ENCODE peak calls at places on chromosomes 6 and 20, in four cellular contexts. One of them, this sample, is unnamed.

GRCh38 chr6:31676904-31677303 is 4.0 kb downstream of the LY6G5C start:
- DNase-seq in AG04450: no peak
- DNase-seq in CD8-positive, alpha-beta memory T cell: no peak
- DNase-seq in naive thymus-derived CD4-positive, alpha-beta T cell: no peak
- DNase-seq in this sample: no peak

GRCh38 chr6:10552237-10552810 is 31.2 kb downstream of the GCNT2 start:
- DNase-seq in AG04450: no peak
- DNase-seq in naive thymus-derived CD4-positive, alpha-beta T cell: no peak
- DNase-seq in CD8-positive, alpha-beta memory T cell: no peak
- DNase-seq in this sample: no peak

GRCh38 chr6:98116513-98116912 is 717.9 kb upstream of the POU3F2 start:
- DNase-seq in CD8-positive, alpha-beta memory T cell: no peak
- DNase-seq in AG04450: no peak
- DNase-seq in naive thymus-derived CD4-positive, alpha-beta T cell: no peak
- DNase-seq in this sample: no peak

GRCh38 chr6:114342086-114342825 is 567 bp downstream of the HS3ST5 start:
- DNase-seq in CD8-positive, alpha-beta memory T cell: no peak
- DNase-seq in AG04450: no peak
- DNase-seq in naive thymus-derived CD4-positive, alpha-beta T cell: no peak
- DNase-seq in this sample: no peak

GRCh38 chr20:50789968-50790650 is 4.8 kb upstream of the BCAS4 start:
- DNase-seq in AG04450: no peak
- DNase-seq in naive thymus-derived CD4-positive, alpha-beta T cell: no peak
- DNase-seq in CD8-positive, alpha-beta memory T cell: no peak
- DNase-seq in this sample: no peak

GRCh38 chr6:137112067-137112355 is 61.4 kb downstream of the IL22RA2 start:
- DNase-seq in naive thymus-derived CD4-positive, alpha-beta T cell: no peak
- DNase-seq in CD8-positive, alpha-beta memory T cell: no peak
- DNase-seq in AG04450: no peak
- DNase-seq in this sample: peak; percentile 41

GRCh38 chr6:36339156-36339555 is 2.5 kb upstream of the BNIP5 start:
- DNase-seq in AG04450: no peak
- DNase-seq in naive thymus-derived CD4-positive, alpha-beta T cell: no peak
- DNase-seq in CD8-positive, alpha-beta memory T cell: no peak
- DNase-seq in this sample: no peak

GRCh38 chr20:50067461-50067860 is 45.5 kb downstream of the UBE2V1 start:
- DNase-seq in AG04450: no peak
- DNase-seq in CD8-positive, alpha-beta memory T cell: no peak
- DNase-seq in naive thymus-derived CD4-positive, alpha-beta T cell: no peak
- DNase-seq in this sample: no peak

GRCh38 chr6:106609699-106610098 is 19.6 kb downstream of the RTN4IP1 start:
- DNase-seq in naive thymus-derived CD4-positive, alpha-beta T cell: no peak
- DNase-seq in CD8-positive, alpha-beta memory T cell: no peak
- DNase-seq in AG04450: no peak
- DNase-seq in this sample: no peak

GRCh38 chr6:131825946-131826345 is 18.1 kb downstream of the ENPP1 start:
- DNase-seq in naive thymus-derived CD4-positive, alpha-beta T cell: no peak
- DNase-seq in AG04450: no peak
- DNase-seq in CD8-positive, alpha-beta memory T cell: no peak
- DNase-seq in this sample: no peak

GRCh38 chr6:29764422-29765196 is 41.4 kb downstream of the HLA-F start:
- DNase-seq in naive thymus-derived CD4-positive, alpha-beta T cell: no peak
- DNase-seq in AG04450: no peak
- DNase-seq in CD8-positive, alpha-beta memory T cell: no peak
- DNase-seq in this sample: no peak

GRCh38 chr6:95233879-95234278 is 343.5 kb upstream of the MANEA start:
- DNase-seq in naive thymus-derived CD4-positive, alpha-beta T cell: no peak
- DNase-seq in AG04450: no peak
- DNase-seq in CD8-positive, alpha-beta memory T cell: no peak
- DNase-seq in this sample: no peak

GRCh38 chr6:122749451-122750050 is 30.0 kb upstream of the FABP7 start:
- DNase-seq in AG04450: no peak
- DNase-seq in naive thymus-derived CD4-positive, alpha-beta T cell: no peak
- DNase-seq in CD8-positive, alpha-beta memory T cell: no peak
- DNase-seq in this sample: no peak

GRCh38 chr6:156416392-156416791 is 360.8 kb upstream of the ARID1B start:
- DNase-seq in CD8-positive, alpha-beta memory T cell: no peak
- DNase-seq in AG04450: no peak
- DNase-seq in naive thymus-derived CD4-positive, alpha-beta T cell: no peak
- DNase-seq in this sample: no peak

GRCh38 chr6:9398794-9399373 is 963.5 kb upstream of the SLC35B3 start:
- DNase-seq in CD8-positive, alpha-beta memory T cell: no peak
- DNase-seq in naive thymus-derived CD4-positive, alpha-beta T cell: no peak
- DNase-seq in AG04450: no peak
- DNase-seq in this sample: no peak
- H3K4me3 ChIP-seq in CD8-positive, alpha-beta memory T cell: no peak overlapping the region
- H3K4me3 ChIP-seq in naive thymus-derived CD4-positive, alpha-beta T cell: no peak overlapping the region
- H3K4me3 ChIP-seq in AG04450: no peak overlapping the region
- H3K4me3 ChIP-seq in this sample: no peak overlapping the region

GRCh38 chr6:7538484-7538883 is 3.0 kb upstream of the DSP start:
- DNase-seq in AG04450: no peak
- DNase-seq in CD8-positive, alpha-beta memory T cell: no peak
- DNase-seq in naive thymus-derived CD4-positive, alpha-beta T cell: no peak
- DNase-seq in this sample: no peak

GRCh38 chr6:7542065-7542877 is 800 bp downstream of the DSP start:
- DNase-seq in AG04450: no peak
- DNase-seq in naive thymus-derived CD4-positive, alpha-beta T cell: no peak
- DNase-seq in CD8-positive, alpha-beta memory T cell: no peak
- DNase-seq in this sample: no peak

GRCh38 chr6:7542878-7543394 is 1.5 kb downstream of the DSP start:
- DNase-seq in CD8-positive, alpha-beta memory T cell: no peak
- DNase-seq in AG04450: no peak
- DNase-seq in naive thymus-derived CD4-positive, alpha-beta T cell: no peak
- DNase-seq in this sample: peak; percentile 39

GRCh38 chr6:7541175-7542064 is at the start of gene DSP:
- DNase-seq in AG04450: no peak
- DNase-seq in naive thymus-derived CD4-positive, alpha-beta T cell: no peak
- DNase-seq in CD8-positive, alpha-beta memory T cell: peak; percentile 2
- DNase-seq in this sample: no peak

GRCh38 chr6:7540595-7540994 is 876 bp upstream of the DSP start:
- DNase-seq in CD8-positive, alpha-beta memory T cell: no peak
- DNase-seq in AG04450: no peak
- DNase-seq in naive thymus-derived CD4-positive, alpha-beta T cell: no peak
- DNase-seq in this sample: no peak
- H3K4me3 ChIP-seq in CD8-positive, alpha-beta memory T cell: no peak overlapping the region
- H3K4me3 ChIP-seq in AG04450: peak overlapping the region; percentile 63
- H3K4me3 ChIP-seq in naive thymus-derived CD4-positive, alpha-beta T cell: no peak overlapping the region
- H3K4me3 ChIP-seq in this sample: peak overlapping the region; percentile 74

GRCh38 chr20:62970307-62971210 is 18.1 kb downstream of the SLC17A9 start:
- DNase-seq in AG04450: no peak
- DNase-seq in CD8-positive, alpha-beta memory T cell: no peak
- DNase-seq in naive thymus-derived CD4-positive, alpha-beta T cell: no peak
- DNase-seq in this sample: no peak

GRCh38 chr20:62973033-62973745 is 20.7 kb downstream of the SLC17A9 start:
- DNase-seq in CD8-positive, alpha-beta memory T cell: no peak
- DNase-seq in AG04450: no peak
- DNase-seq in naive thymus-derived CD4-positive, alpha-beta T cell: no peak
- DNase-seq in this sample: no peak

GRCh38 chr20:62971211-62971949 is 18.9 kb downstream of the SLC17A9 start:
- DNase-seq in naive thymus-derived CD4-positive, alpha-beta T cell: no peak
- DNase-seq in CD8-positive, alpha-beta memory T cell: no peak
- DNase-seq in AG04450: no peak
- DNase-seq in this sample: no peak

GRCh38 chr20:62969939-62970306 is 17.4 kb downstream of the SLC17A9 start:
- DNase-seq in naive thymus-derived CD4-positive, alpha-beta T cell: no peak
- DNase-seq in CD8-positive, alpha-beta memory T cell: no peak
- DNase-seq in AG04450: no peak
- DNase-seq in this sample: no peak

DNA sequence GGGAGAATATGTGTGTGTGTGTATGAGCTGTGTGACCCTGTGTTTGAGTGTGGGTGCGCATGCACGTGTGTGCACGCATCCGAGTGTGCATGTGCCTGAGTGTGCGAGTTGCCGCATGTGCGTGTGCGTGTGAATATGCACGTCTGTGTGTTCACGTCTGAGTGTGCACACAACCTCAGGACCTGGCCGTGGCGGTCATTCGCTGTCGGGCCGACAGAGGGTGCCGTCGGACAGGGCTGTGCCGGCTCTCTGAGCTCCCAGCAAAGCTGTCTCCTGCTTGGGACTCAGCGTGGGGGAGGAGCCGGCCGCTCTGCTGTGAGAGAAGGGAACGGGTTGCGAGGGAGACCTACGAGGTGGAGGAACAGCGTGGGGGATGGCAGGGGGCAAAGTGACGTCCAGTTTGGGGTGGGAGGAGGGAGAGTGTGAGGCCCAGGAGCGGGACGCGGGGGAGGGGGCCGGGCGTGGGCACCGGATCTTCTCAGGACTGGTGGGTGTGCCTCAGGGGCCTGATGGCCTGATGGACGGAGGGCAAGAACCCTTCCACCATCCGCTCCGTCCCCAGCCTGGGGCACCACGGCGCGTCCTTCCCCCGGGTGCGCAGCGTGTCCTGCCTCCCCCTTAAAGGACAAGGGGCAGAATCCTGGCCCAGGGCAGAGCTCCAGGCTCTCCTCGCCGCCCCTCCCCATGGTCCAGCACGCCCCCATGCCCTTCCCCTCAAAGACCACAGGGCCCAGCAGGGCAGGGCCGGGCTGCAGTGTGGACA is 19.9 kb downstream of the SLC17A9 start:
- DNase-seq in AG04450: peak; percentile 45
- DNase-seq in naive thymus-derived CD4-positive, alpha-beta T cell: peak; percentile 79
- DNase-seq in CD8-positive, alpha-beta memory T cell: peak; percentile 74
- DNase-seq in this sample: peak; percentile 38
- H3K4me3 ChIP-seq in AG04450: peak overlapping the region; percentile 39
- H3K4me3 ChIP-seq in naive thymus-derived CD4-positive, alpha-beta T cell: peak overlapping the region; percentile 36
- H3K4me3 ChIP-seq in CD8-positive, alpha-beta memory T cell: no peak overlapping the region
- H3K4me3 ChIP-seq in this sample: peak overlapping the region; percentile 30

GRCh38 chr20:24452498-24453133 is 16.8 kb upstream of the SYNDIG1 start:
- DNase-seq in AG04450: no peak
- DNase-seq in CD8-positive, alpha-beta memory T cell: no peak
- DNase-seq in naive thymus-derived CD4-positive, alpha-beta T cell: no peak
- DNase-seq in this sample: no peak
- H3K4me3 ChIP-seq in AG04450: no peak overlapping the region
- H3K4me3 ChIP-seq in CD8-positive, alpha-beta memory T cell: no peak overlapping the region
- H3K4me3 ChIP-seq in naive thymus-derived CD4-positive, alpha-beta T cell: no peak overlapping the region
- H3K4me3 ChIP-seq in this sample: no peak overlapping the region